ENCODE peak calls at places on chromosomes 3 and 15, in five cellular contexts. One of them, this sample, is unnamed. For H3K4me1, the result is how much of the 10 kb centered on the place peaks cover.

GRCh38 chr3:170608475-170608874 is 22.6 kb upstream of the SLC7A14 start:
- DNase-seq in Peyer's patch: no peak
- DNase-seq in stomach: no peak
- DNase-seq in A549: no peak
- DNase-seq in body of pancreas: no peak
- DNase-seq in this sample: no peak

GRCh38 chr3:58177747-58178527 is 32.8 kb downstream of the DNASE1L3 start:
- DNase-seq in body of pancreas: peak
- DNase-seq in Peyer's patch: peak
- DNase-seq in A549: peak
- DNase-seq in stomach: peak
- DNase-seq in this sample: peak

GRCh38 chr3:102125197-102125993 is 276.1 kb downstream of the NFKBIZ start:
- DNase-seq in Peyer's patch: no peak
- DNase-seq in body of pancreas: no peak
- DNase-seq in A549: no peak
- DNase-seq in stomach: no peak
- DNase-seq in this sample: no peak

GRCh38 chr3:197367081-197367780 is 68.8 kb upstream of the DLG1 start:
- DNase-seq in A549: peak
- DNase-seq in body of pancreas: no peak
- DNase-seq in Peyer's patch: no peak
- DNase-seq in stomach: peak
- DNase-seq in this sample: peak

GRCh38 chr15:52076889-52077781 is 35.4 kb downstream of the BCL2L10 start:
- DNase-seq in A549: peak
- DNase-seq in body of pancreas: no peak
- DNase-seq in Peyer's patch: peak
- DNase-seq in stomach: no peak
- DNase-seq in this sample: no peak

GRCh38 chr3:133722935-133723334 is 23.3 kb upstream of the TF start:
- DNase-seq in stomach: no peak
- DNase-seq in A549: no peak
- DNase-seq in Peyer's patch: no peak
- DNase-seq in body of pancreas: no peak
- DNase-seq in this sample: no peak

GRCh38 chr3:128760027-128760426 is 34.0 kb downstream of the RAB7A start:
- DNase-seq in A549: no peak
- DNase-seq in body of pancreas: no peak
- DNase-seq in Peyer's patch: no peak
- DNase-seq in stomach: no peak
- DNase-seq in this sample: no peak

GRCh38 chr3:24287728-24288450 is 206.8 kb downstream of the THRB start:
- DNase-seq in A549: no peak
- DNase-seq in Peyer's patch: no peak
- DNase-seq in stomach: peak
- DNase-seq in body of pancreas: peak
- DNase-seq in this sample: no peak

GRCh38 chr15:57332326-57332725 is 44.0 kb upstream of the CGNL1 start:
- DNase-seq in stomach: no peak
- DNase-seq in body of pancreas: no peak
- DNase-seq in A549: no peak
- DNase-seq in Peyer's patch: peak
- DNase-seq in this sample: no peak

GRCh38 chr15:73950479-73951043 is 24.3 kb downstream of the LOXL1 start:
- DNase-seq in Peyer's patch: peak
- DNase-seq in A549: no peak
- DNase-seq in stomach: no peak
- DNase-seq in body of pancreas: no peak
- DNase-seq in this sample: no peak

GRCh38 chr15:80977627-80978036 is 12.0 kb downstream of the MESD start:
- DNase-seq in Peyer's patch: peak
- DNase-seq in stomach: peak
- DNase-seq in body of pancreas: peak
- DNase-seq in A549: peak
- DNase-seq in this sample: no peak

GRCh38 chr3:172145287-172145686 is 105.9 kb downstream of the FNDC3B start:
- DNase-seq in body of pancreas: no peak
- DNase-seq in A549: no peak
- DNase-seq in stomach: no peak
- DNase-seq in Peyer's patch: no peak
- DNase-seq in this sample: no peak

GRCh38 chr15:86915811-86916331 is 836.2 kb downstream of the AGBL1 start:
- DNase-seq in A549: peak
- DNase-seq in stomach: no peak
- DNase-seq in body of pancreas: peak
- DNase-seq in Peyer's patch: no peak
- DNase-seq in this sample: no peak

GRCh38 chr15:25763206-25763880 is 99.8 kb downstream of the ATP10A start:
- DNase-seq in stomach: peak
- DNase-seq in A549: peak
- DNase-seq in Peyer's patch: no peak
- DNase-seq in body of pancreas: no peak
- DNase-seq in this sample: no peak

GRCh38 chr3:132321321-132321720 is 4.1 kb downstream of the ACP3 start:
- DNase-seq in Peyer's patch: no peak
- DNase-seq in A549: no peak
- DNase-seq in stomach: peak
- DNase-seq in body of pancreas: peak
- DNase-seq in this sample: no peak

GRCh38 chr3:37872413-37873160 is 10.9 kb downstream of the CTDSPL start:
- DNase-seq in Peyer's patch: no peak
- DNase-seq in stomach: no peak
- DNase-seq in body of pancreas: no peak
- DNase-seq in A549: no peak
- DNase-seq in this sample: no peak

GRCh38 chr3:129344540-129345220 is 66.0 kb downstream of the HMCES start:
- DNase-seq in body of pancreas: peak
- DNase-seq in Peyer's patch: no peak
- DNase-seq in A549: peak
- DNase-seq in stomach: no peak
- DNase-seq in this sample: no peak

GRCh38 chr3:159733194-159733860 is 255.3 kb upstream of the IL12A start:
- DNase-seq in stomach: no peak
- DNase-seq in Peyer's patch: no peak
- DNase-seq in A549: no peak
- DNase-seq in body of pancreas: no peak
- DNase-seq in this sample: no peak

GRCh38 chr15:47439870-47440155 is 277.5 kb upstream of the SEMA6D start:
- DNase-seq in body of pancreas: no peak
- DNase-seq in A549: no peak
- DNase-seq in Peyer's patch: no peak
- DNase-seq in stomach: no peak
- DNase-seq in this sample: no peak

GRCh38 chr15:70835415-70835814 is 18.5 kb downstream of the LARP6 start:
- DNase-seq in body of pancreas: peak
- DNase-seq in stomach: no peak
- DNase-seq in Peyer's patch: no peak
- DNase-seq in A549: no peak
- DNase-seq in this sample: no peak

GRCh38 chr3:147412917-147413711 is 3.9 kb downstream of the ZIC1 start:
- DNase-seq in Peyer's patch: no peak
- DNase-seq in A549: no peak
- DNase-seq in stomach: no peak
- DNase-seq in body of pancreas: no peak
- DNase-seq in this sample: no peak

GRCh38 chr3:150376001-150376848 is 31.9 kb upstream of the TSC22D2 start:
- DNase-seq in stomach: no peak
- DNase-seq in Peyer's patch: no peak
- DNase-seq in body of pancreas: peak
- DNase-seq in A549: no peak
- DNase-seq in this sample: no peak

GRCh38 chr15:29089731-29090616 is 179.6 kb downstream of the NSMCE3 start:
- DNase-seq in Peyer's patch: peak
- DNase-seq in body of pancreas: no peak
- DNase-seq in A549: no peak
- DNase-seq in stomach: no peak
- DNase-seq in this sample: no peak

GRCh38 chr3:120072867-120073525 is 21.3 kb downstream of the GSK3B start:
- DNase-seq in Peyer's patch: no peak
- DNase-seq in A549: no peak
- DNase-seq in stomach: no peak
- DNase-seq in body of pancreas: peak
- DNase-seq in this sample: no peak

GRCh38 chr3:160127308-160127707 is 97.9 kb upstream of the C3orf80 start:
- DNase-seq in stomach: no peak
- DNase-seq in Peyer's patch: no peak
- DNase-seq in body of pancreas: no peak
- DNase-seq in A549: no peak
- DNase-seq in this sample: no peak

GRCh38 chr3:125496701-125497100 is 23.3 kb downstream of the SNX4 start:
- DNase-seq in stomach: no peak
- DNase-seq in A549: no peak
- DNase-seq in Peyer's patch: no peak
- DNase-seq in body of pancreas: no peak
- DNase-seq in this sample: no peak

GRCh38 chr3:32432711-32433530 is 41.3 kb downstream of the CMTM7 start:
- DNase-seq in Peyer's patch: no peak
- DNase-seq in body of pancreas: no peak
- DNase-seq in A549: no peak
- DNase-seq in stomach: no peak
- DNase-seq in this sample: no peak

GRCh38 chr3:105866656-105867653 is 1.9 kb downstream of the CBLB start:
- DNase-seq in Peyer's patch: no peak
- DNase-seq in stomach: no peak
- DNase-seq in body of pancreas: no peak
- DNase-seq in A549: no peak
- DNase-seq in this sample: no peak

GRCh38 chr3:122458992-122459391 is 43.1 kb upstream of the WDR5B start:
- DNase-seq in Peyer's patch: no peak
- DNase-seq in body of pancreas: no peak
- DNase-seq in A549: no peak
- DNase-seq in stomach: no peak
- DNase-seq in this sample: no peak

GRCh38 chr15:34161329-34161953 is 48.5 kb downstream of the KATNBL1 start:
- DNase-seq in body of pancreas: no peak
- DNase-seq in stomach: no peak
- DNase-seq in A549: peak
- DNase-seq in Peyer's patch: no peak
- DNase-seq in this sample: no peak

GRCh38 chr15:80386151-80386550 is 18.0 kb upstream of the ARNT2 start:
- DNase-seq in body of pancreas: no peak
- DNase-seq in stomach: no peak
- DNase-seq in A549: no peak
- DNase-seq in Peyer's patch: no peak
- DNase-seq in this sample: no peak

GRCh38 chr3:30548605-30549004 is 57.8 kb upstream of the TGFBR2 start:
- DNase-seq in A549: no peak
- DNase-seq in body of pancreas: no peak
- DNase-seq in stomach: no peak
- DNase-seq in Peyer's patch: peak
- DNase-seq in this sample: no peak
- TF ChIP-seq POLR2A in A549: no peak
- TF ChIP-seq POLR2A in body of pancreas: no peak
- TF ChIP-seq POLR2A in stomach: no peak
- TF ChIP-seq POLR2A in Peyer's patch: no peak
- TF ChIP-seq POLR2A in this sample: no peak

GRCh38 chr3:190121061-190121765 is 516 bp upstream of the P3H2 start:
- DNase-seq in body of pancreas: no peak
- DNase-seq in Peyer's patch: no peak
- DNase-seq in stomach: no peak
- DNase-seq in A549: no peak
- DNase-seq in this sample: no peak

GRCh38 chr3:190119734-190120133 is 963 bp downstream of the P3H2 start:
- DNase-seq in Peyer's patch: no peak
- DNase-seq in body of pancreas: no peak
- DNase-seq in stomach: no peak
- DNase-seq in A549: no peak
- DNase-seq in this sample: no peak

GRCh38 chr3:190120161-190121060 is at the start of gene P3H2:
- DNase-seq in A549: peak
- DNase-seq in Peyer's patch: peak
- DNase-seq in stomach: peak
- DNase-seq in body of pancreas: peak
- DNase-seq in this sample: peak

GRCh38 chr3:190116551-190117067 is 4.1 kb downstream of the P3H2 start:
- DNase-seq in stomach: no peak
- DNase-seq in A549: no peak
- DNase-seq in body of pancreas: no peak
- DNase-seq in Peyer's patch: no peak
- DNase-seq in this sample: no peak

GRCh38 chr3:190117995-190118394 is 2.7 kb downstream of the P3H2 start:
- DNase-seq in stomach: no peak
- DNase-seq in A549: no peak
- DNase-seq in body of pancreas: no peak
- DNase-seq in Peyer's patch: no peak
- DNase-seq in this sample: no peak
- H3K4me3 ChIP-seq in stomach: peak
- H3K4me3 ChIP-seq in A549: peak
- H3K4me3 ChIP-seq in body of pancreas: no peak
- H3K4me3 ChIP-seq in Peyer's patch: no peak
- H3K4me3 ChIP-seq in this sample: no peak

GRCh38 chr3:9203317-9203716 is 46.1 kb downstream of the SRGAP3 start:
- DNase-seq in body of pancreas: no peak
- DNase-seq in A549: no peak
- DNase-seq in Peyer's patch: no peak
- DNase-seq in stomach: no peak
- DNase-seq in this sample: no peak
- H3K4me1 ChIP-seq in body of pancreas: under half
- H3K4me1 ChIP-seq in A549: under half
- H3K4me1 ChIP-seq in Peyer's patch: under half
- H3K4me1 ChIP-seq in stomach: under half
- H3K4me1 ChIP-seq in this sample: under half

GRCh38 chr3:10528046-10528445 is 22.7 kb upstream of the ATP2B2 start:
- DNase-seq in stomach: peak
- DNase-seq in body of pancreas: no peak
- DNase-seq in Peyer's patch: no peak
- DNase-seq in A549: no peak
- DNase-seq in this sample: no peak

GRCh38 chr3:10527295-10528016 is 22.1 kb upstream of the ATP2B2 start:
- DNase-seq in Peyer's patch: no peak
- DNase-seq in body of pancreas: no peak
- DNase-seq in stomach: peak
- DNase-seq in A549: no peak
- DNase-seq in this sample: peak

GRCh38 chr3:10531031-10531430 is 25.6 kb upstream of the ATP2B2 start:
- DNase-seq in Peyer's patch: no peak
- DNase-seq in stomach: peak
- DNase-seq in A549: no peak
- DNase-seq in body of pancreas: no peak
- DNase-seq in this sample: no peak

GRCh38 chr3:10529809-10530208 is 24.4 kb upstream of the ATP2B2 start:
- DNase-seq in Peyer's patch: no peak
- DNase-seq in stomach: peak
- DNase-seq in body of pancreas: no peak
- DNase-seq in A549: no peak
- DNase-seq in this sample: no peak

DNA sequence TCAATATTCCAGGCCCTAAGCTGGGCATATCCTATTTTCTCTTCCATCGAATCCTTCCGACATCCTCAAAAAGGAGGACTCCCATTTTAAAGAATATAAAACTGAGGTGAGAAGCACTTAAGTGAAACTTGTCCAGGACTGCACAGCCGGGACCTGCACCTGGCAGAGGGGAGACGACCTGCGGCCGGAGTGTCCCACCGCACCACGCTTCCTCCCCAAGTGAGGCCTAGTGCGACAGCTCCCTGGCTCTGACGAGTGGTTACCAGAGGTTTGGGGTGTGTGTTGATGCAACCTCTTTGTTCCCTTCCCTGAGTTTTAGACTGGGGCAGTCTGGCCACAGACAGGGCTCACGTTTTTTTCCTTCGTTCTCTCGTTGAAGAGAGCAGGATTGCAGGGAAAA is 24.9 kb upstream of the ATP2B2 start:
- DNase-seq in A549: no peak
- DNase-seq in stomach: peak
- DNase-seq in Peyer's patch: no peak
- DNase-seq in body of pancreas: no peak
- DNase-seq in this sample: no peak
- TF ChIP-seq POLR2A in A549: no peak
- TF ChIP-seq POLR2A in stomach: no peak
- TF ChIP-seq POLR2A in Peyer's patch: no peak
- TF ChIP-seq POLR2A in body of pancreas: no peak
- TF ChIP-seq POLR2A in this sample: no peak

This sample was measured in breast epithelium.